ENCODE peak calls at places on chromosomes 6 and 20, in ten cellular contexts. I is adrenal gland, B is pancreas, K is fibroblast of lung, X is cardiac muscle cell, R is neural progenitor cell, N is lung, W is psoas muscle, D is uterus, A is heart right ventricle. M is an unnamed sample.

GRCh38 chr20:9838035-9838377 is 870 bp downstream of the PAK5 start:
- DNase-seq in I (no peak), B (no peak), D (no peak), X (no peak), W (no peak), K (no peak), R (no peak), A (no peak), N (no peak), M (no peak)

GRCh38 chr6:98827295-98828159 is 6.8 kb upstream of the POU3F2 start:
- DNase-seq in I (no peak), A (no peak), K (peak), X (peak), B (no peak), D (no peak), W (no peak), N (no peak), R (peak), M (peak)

GRCh38 chr6:170206931-170207431 is 83.9 kb downstream of the DLL1 start:
- DNase-seq in B (peak), D (peak), A (no peak), X (no peak), K (no peak), N (no peak), R (no peak), W (no peak), I (no peak), M (no peak)

GRCh38 chr6:82337688-82338257 is 25.8 kb upstream of the TPBG start:
- DNase-seq in A (no peak), D (no peak), W (no peak), K (no peak), I (no peak), N (no peak), X (no peak), R (no peak), B (no peak), M (no peak)

GRCh38 chr6:3750324-3751018 is 1.0 kb downstream of the PXDC1 start:
- DNase-seq in I (peak), R (peak), W (peak), A (peak), N (peak), D (peak), X (peak), B (peak), K (peak), M (peak)

GRCh38 chr20:37278966-37279590 is 10.4 kb upstream of the MANBAL start:
- DNase-seq in I (no peak), B (no peak), D (no peak), W (no peak), K (peak), X (no peak), R (no peak), A (no peak), N (no peak), M (no peak)

GRCh38 chr6:7590918-7591302 is 912 bp downstream of the SNRNP48 start:
- DNase-seq in D (no peak), B (peak), A (no peak), W (no peak), R (peak), N (no peak), X (no peak), K (peak), I (peak), M (no peak)

GRCh38 chr6:145561095-145561820 is 174.1 kb downstream of the EPM2A start:
- DNase-seq in R (no peak), X (no peak), A (no peak), W (no peak), B (no peak), D (no peak), I (no peak), K (peak), N (no peak), M (no peak)

GRCh38 chr6:31083742-31084354 is 28.5 kb downstream of the C6orf15 start:
- DNase-seq in A (no peak), I (peak), D (no peak), R (peak), B (no peak), W (peak), N (peak), K (peak), X (peak), M (no peak)

GRCh38 chr20:13119583-13119982 is 101.5 kb upstream of the ISM1 start:
- DNase-seq in W (no peak), D (peak), R (peak), K (peak), A (no peak), B (no peak), I (peak), N (peak), X (peak), M (no peak)

GRCh38 chr20:48983423-48984400 is 62.2 kb downstream of the ARFGEF2 start:
- DNase-seq in I (peak), A (peak), B (peak), X (no peak), W (peak), R (no peak), N (no peak), D (no peak), K (peak), M (no peak)

GRCh38 chr6:99822741-99823512 is 171.1 kb downstream of the MCHR2 start:
- DNase-seq in A (no peak), R (peak), D (no peak), W (no peak), B (peak), I (peak), X (peak), N (no peak), K (peak), M (no peak)

GRCh38 chr6:45480697-45481415 is 103.1 kb upstream of the SUPT3H start:
- DNase-seq in D (no peak), X (no peak), B (no peak), K (no peak), R (no peak), N (no peak), I (no peak), W (no peak), A (no peak), M (no peak)

GRCh38 chr20:62616728-62617621 is 25.3 kb upstream of the SLCO4A1 start:
- DNase-seq in K (peak), X (peak), N (peak), D (peak), A (peak), W (peak), R (peak), I (peak), B (no peak), M (peak)
- H3K27ac ChIP-seq in K (no peak), X (no peak), N (peak), D (peak), A (peak), W (peak), R (no peak), I (peak), B (no peak), M (no peak)

DNA sequence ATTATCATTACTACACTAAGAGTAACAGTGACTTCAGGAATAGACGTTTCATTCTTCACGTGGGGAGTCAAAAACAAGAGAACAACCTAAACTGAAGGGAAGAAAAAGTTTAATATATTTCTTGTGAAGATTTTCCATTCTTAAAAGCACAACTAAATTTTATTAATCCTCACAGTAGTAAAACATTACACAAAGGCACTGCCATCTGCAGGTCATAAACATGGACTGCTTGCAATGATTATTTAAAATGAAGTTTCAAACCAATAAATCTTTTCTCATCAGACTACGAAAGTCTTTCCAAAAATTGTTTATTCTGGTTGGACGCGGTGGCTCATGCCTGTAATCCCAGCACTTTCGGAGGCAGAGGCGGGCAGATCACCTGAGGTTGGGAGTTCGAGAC is 2.6 kb downstream of the NCOA5 start:
- DNase-seq in B (no peak), I (peak), W (no peak), N (no peak), K (peak), R (no peak), A (no peak), X (no peak), D (no peak), M (no peak)
- H3K4me3 ChIP-seq in B (no peak), I (no peak), W (peak), N (no peak), K (no peak), R (no peak), A (no peak), X (no peak), D (no peak), M (no peak)

GRCh38 chr20:43691928-43692524 is 25.1 kb downstream of the MYBL2 start:
- DNase-seq in R (peak), A (no peak), I (peak), B (peak), K (peak), D (no peak), X (peak), N (no peak), W (no peak), M (peak)
- TF ChIP-seq CTCF in R (peak), A (no peak), I (peak), B (peak), K (peak), D (no peak), X (peak), N (no peak), W (peak), M (peak)

GRCh38 chr6:44096615-44097014 is 30.6 kb downstream of the MRPL14 start:
- DNase-seq in X (peak), I (peak), A (peak), N (peak), B (peak), R (peak), D (peak), K (peak), W (peak), M (peak)
- H3K27ac ChIP-seq in X (no peak), I (no peak), A (no peak), N (peak), B (no peak), R (no peak), D (no peak), K (no peak), W (peak), M (no peak)

GRCh38 chr6:113347420-113347819 is 509.7 kb upstream of the MARCKS start:
- DNase-seq in N (no peak), D (no peak), I (no peak), X (peak), R (no peak), B (no peak), K (peak), A (no peak), W (no peak), M (no peak)

GRCh38 chr6:113350521-113350920 is 506.6 kb upstream of the MARCKS start:
- DNase-seq in W (no peak), A (no peak), R (no peak), K (peak), N (no peak), D (no peak), I (no peak), X (no peak), B (no peak), M (no peak)

GRCh38 chr6:113352831-113353230 is 504.3 kb upstream of the MARCKS start:
- DNase-seq in W (no peak), A (no peak), I (no peak), K (no peak), R (no peak), B (no peak), X (no peak), D (no peak), N (no peak), M (no peak)

GRCh38 chr6:113352029-113352801 is 504.9 kb upstream of the MARCKS start:
- DNase-seq in W (no peak), R (peak), B (peak), X (no peak), K (peak), A (no peak), I (peak), N (no peak), D (no peak), M (no peak)

DNA sequence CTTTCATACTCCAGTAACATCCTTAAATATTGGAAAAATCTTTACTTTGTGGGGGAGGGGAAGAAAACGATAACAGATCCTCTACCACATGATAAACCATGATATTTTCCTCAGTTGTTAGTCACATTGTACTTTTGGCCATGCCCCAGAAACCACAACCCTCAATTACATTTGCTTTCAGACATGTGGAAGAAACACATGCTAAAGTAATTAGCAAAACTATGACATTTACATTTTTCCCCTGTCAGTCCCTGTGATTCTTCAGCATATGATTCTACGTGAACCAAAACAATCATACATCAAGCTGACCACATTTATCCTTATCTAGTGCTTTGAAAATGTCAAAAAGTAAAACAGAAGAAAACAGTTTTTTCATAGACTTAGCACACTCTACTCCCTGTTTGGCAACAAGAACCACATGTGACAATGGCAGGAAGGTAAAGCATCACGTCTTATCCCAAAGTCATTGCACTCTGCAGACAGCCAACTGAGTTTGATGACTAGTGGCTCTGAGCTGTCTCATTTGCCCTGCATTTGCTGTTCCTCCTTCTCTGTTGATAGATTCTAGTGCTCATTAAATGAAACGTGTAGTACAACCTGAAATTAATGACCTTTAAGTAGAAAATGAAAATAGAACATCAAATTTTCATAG is 505.8 kb upstream of the MARCKS start:
- DNase-seq in D (no peak), K (peak), I (no peak), B (no peak), X (no peak), A (no peak), R (no peak), W (no peak), N (no peak), M (no peak)
- H3K4me3 ChIP-seq in D (no peak), K (no peak), I (no peak), B (no peak), X (no peak), A (no peak), R (no peak), W (no peak), N (no peak), M (no peak)

DNA sequence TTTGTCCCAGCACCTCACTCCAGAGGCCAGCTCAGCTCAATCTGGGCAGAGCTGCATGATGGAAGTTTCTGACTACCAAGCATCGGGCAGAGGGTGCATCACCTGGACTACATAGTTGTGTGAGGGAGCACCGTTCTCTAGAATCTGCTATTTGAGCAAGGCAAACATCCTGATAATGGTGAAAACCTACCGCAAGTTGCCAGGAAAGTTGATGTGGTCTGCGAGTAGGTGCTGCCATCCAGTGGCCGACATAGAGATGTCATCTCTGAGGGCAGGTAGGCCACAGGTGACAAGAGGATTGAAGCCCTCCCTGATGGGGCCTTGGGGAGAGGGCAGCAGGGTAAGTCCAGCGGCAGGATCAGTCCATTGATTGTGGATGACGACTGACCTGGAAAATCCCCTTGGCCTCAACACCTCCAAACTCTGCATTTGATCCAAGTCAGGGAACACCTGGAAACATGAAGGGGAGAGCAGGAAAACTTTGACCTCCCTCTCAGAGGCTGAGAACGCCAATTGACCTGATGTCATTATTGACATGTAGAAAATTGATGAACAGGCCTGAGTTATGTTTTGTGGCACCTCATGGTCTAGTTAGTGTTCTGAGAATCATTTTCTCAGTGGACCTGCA is 3.9 kb upstream of the LPA start:
- DNase-seq in R (peak), D (no peak), W (no peak), N (no peak), I (peak), A (no peak), X (peak), K (no peak), B (peak), M (no peak)
- TF ChIP-seq CTCF in R (peak), D (no peak), W (no peak), N (no peak), I (peak), A (no peak), X (no peak), K (no peak), B (peak), M (peak)

GRCh38 chr6:26273673-26274595 is 91.1 kb upstream of the BTN3A2 start:
- DNase-seq in I (no peak), X (no peak), N (no peak), D (no peak), R (no peak), A (no peak), K (no peak), W (no peak), B (no peak), M (no peak)
- H3K27ac ChIP-seq in I (peak), X (peak), N (peak), D (peak), R (peak), A (peak), K (peak), W (peak), B (no peak), M (no peak)

GRCh38 chr6:33566182-33567084 is 13.6 kb downstream of the BAK1 start:
- DNase-seq in N (no peak), K (peak), I (peak), W (no peak), A (no peak), R (no peak), D (no peak), B (no peak), X (no peak), M (no peak)
- H3K4me3 ChIP-seq in N (no peak), K (no peak), I (no peak), W (no peak), A (no peak), R (no peak), D (no peak), B (no peak), X (no peak), M (no peak)

DNA sequence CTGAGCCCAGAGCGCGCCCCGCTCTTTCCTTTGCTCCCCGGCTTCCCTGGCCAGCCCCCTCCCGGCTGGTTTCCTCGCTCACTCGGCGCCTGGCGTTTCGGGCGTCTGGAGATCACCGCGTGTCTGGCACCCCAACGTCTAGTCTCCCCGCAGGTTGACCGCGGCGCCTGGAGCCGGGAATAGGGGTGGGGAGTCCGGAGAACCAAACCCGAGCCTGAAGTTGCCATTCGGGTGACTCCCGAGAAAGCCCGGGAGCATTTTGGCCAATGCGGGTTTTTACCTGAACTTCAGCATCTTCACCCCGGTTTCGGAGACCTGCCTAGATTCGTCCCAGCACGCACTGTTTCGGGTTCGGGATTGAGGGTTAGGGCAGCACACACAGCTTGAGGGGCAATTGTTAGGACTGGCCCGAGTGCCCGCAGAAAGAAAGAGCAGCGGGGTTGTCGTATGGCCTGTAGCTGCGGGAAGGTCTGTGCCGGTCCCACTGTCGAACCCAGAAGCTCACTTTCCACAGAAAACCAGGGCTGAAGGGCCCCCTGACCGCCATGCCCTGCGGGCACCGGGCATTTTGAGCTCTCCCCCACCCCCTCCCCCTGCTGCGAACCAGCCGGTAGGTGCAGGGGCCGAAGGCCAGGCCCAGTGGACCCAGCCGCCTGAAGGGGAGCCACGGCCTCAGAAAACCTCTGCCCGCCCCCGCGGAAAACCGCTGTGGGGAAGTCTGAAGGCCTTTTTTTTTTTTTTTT is 2.1 kb downstream of the FOXP4 start:
- DNase-seq in N (no peak), D (no peak), W (peak), A (no peak), X (no peak), I (no peak), K (no peak), B (peak), R (no peak), M (no peak)
- TF ChIP-seq CTCF in N (no peak), D (no peak), W (no peak), A (no peak), X (no peak), I (no peak), K (no peak), B (no peak), R (no peak), M (no peak)

M was measured in dorsolateral prefrontal cortex.